ENCODE peak calls at places on chromosomes 12 and 14, in seven cellular contexts. One of them, this sample, is unnamed.
A peak's percentile ranks its signal among the peaks of the same experiment; 100 is the strongest.

GRCh38 chr14:92340938-92341337 is 18.0 kb downstream of the SLC24A4 start:
- DNase-seq in mesenchymal stem cell: no peak
- DNase-seq in IMR-90: no peak
- DNase-seq in H1: no peak
- DNase-seq in neuronal stem cell: no peak
- DNase-seq in H9: no peak
- DNase-seq in trophoblast cell: no peak
- DNase-seq in this sample: no peak

GRCh38 chr14:95998656-95999055 is 40.5 kb upstream of the C14orf132 start:
- DNase-seq in H1: no peak
- DNase-seq in mesenchymal stem cell: peak; percentile 45
- DNase-seq in H9: no peak
- DNase-seq in IMR-90: peak; percentile 53
- DNase-seq in neuronal stem cell: no peak
- DNase-seq in trophoblast cell: peak; percentile 44
- DNase-seq in this sample: peak; percentile 45

GRCh38 chr12:56221233-56221756 is 427 bp downstream of the RNF41 start:
- DNase-seq in IMR-90: peak; percentile 73
- DNase-seq in H9: peak; percentile 64
- DNase-seq in trophoblast cell: peak; percentile 67
- DNase-seq in mesenchymal stem cell: peak; percentile 82
- DNase-seq in H1: peak; percentile 65
- DNase-seq in neuronal stem cell: peak; percentile 65
- DNase-seq in this sample: peak; percentile 87

GRCh38 chr12:807041-807717 is 54.8 kb downstream of the WNK1 start:
- DNase-seq in neuronal stem cell: no peak
- DNase-seq in H1: no peak
- DNase-seq in trophoblast cell: no peak
- DNase-seq in H9: no peak
- DNase-seq in IMR-90: no peak
- DNase-seq in mesenchymal stem cell: peak; percentile 30
- DNase-seq in this sample: no peak

GRCh38 chr14:92922883-92923743 is at the start of gene CHGA:
- DNase-seq in IMR-90: peak; percentile 20
- DNase-seq in H9: peak; percentile 82
- DNase-seq in H1: peak; percentile 94
- DNase-seq in neuronal stem cell: peak; percentile 82
- DNase-seq in trophoblast cell: peak; percentile 56
- DNase-seq in mesenchymal stem cell: peak; percentile 44
- DNase-seq in this sample: peak; percentile 78

GRCh38 chr12:58757422-58757821 is 162.9 kb downstream of the LRIG3 start:
- DNase-seq in H9: no peak
- DNase-seq in neuronal stem cell: no peak
- DNase-seq in H1: no peak
- DNase-seq in trophoblast cell: no peak
- DNase-seq in IMR-90: peak; percentile 98
- DNase-seq in mesenchymal stem cell: peak; percentile 94
- DNase-seq in this sample: no peak

GRCh38 chr14:49206832-49207231 is 379.3 kb downstream of the RPS29 start:
- DNase-seq in mesenchymal stem cell: no peak
- DNase-seq in neuronal stem cell: no peak
- DNase-seq in H1: no peak
- DNase-seq in IMR-90: no peak
- DNase-seq in trophoblast cell: no peak
- DNase-seq in H9: no peak
- DNase-seq in this sample: no peak

GRCh38 chr12:34300376-34301250 is 278.3 kb downstream of the ALG10 start:
- DNase-seq in H9: no peak
- DNase-seq in trophoblast cell: no peak
- DNase-seq in neuronal stem cell: no peak
- DNase-seq in H1: no peak
- DNase-seq in IMR-90: no peak
- DNase-seq in mesenchymal stem cell: no peak
- DNase-seq in this sample: no peak

GRCh38 chr14:58227096-58227819 is 17.4 kb upstream of the PSMA3 start:
- DNase-seq in neuronal stem cell: no peak
- DNase-seq in IMR-90: no peak
- DNase-seq in mesenchymal stem cell: no peak
- DNase-seq in H1: no peak
- DNase-seq in trophoblast cell: no peak
- DNase-seq in H9: no peak
- DNase-seq in this sample: no peak

GRCh38 chr12:89212339-89212771 is 139.9 kb downstream of the DUSP6 start:
- DNase-seq in mesenchymal stem cell: no peak
- DNase-seq in H9: no peak
- DNase-seq in IMR-90: no peak
- DNase-seq in trophoblast cell: no peak
- DNase-seq in neuronal stem cell: no peak
- DNase-seq in H1: no peak
- DNase-seq in this sample: no peak

GRCh38 chr14:103206023-103206481 is 82.8 kb downstream of the TNFAIP2 start:
- DNase-seq in mesenchymal stem cell: no peak
- DNase-seq in neuronal stem cell: no peak
- DNase-seq in H9: no peak
- DNase-seq in H1: no peak
- DNase-seq in IMR-90: no peak
- DNase-seq in trophoblast cell: peak; percentile 44
- DNase-seq in this sample: no peak

GRCh38 chr12:111129149-111129548 is 208.8 kb upstream of the MYL2 start:
- DNase-seq in neuronal stem cell: no peak
- DNase-seq in trophoblast cell: no peak
- DNase-seq in H1: no peak
- DNase-seq in mesenchymal stem cell: no peak
- DNase-seq in IMR-90: no peak
- DNase-seq in H9: no peak
- DNase-seq in this sample: no peak

GRCh38 chr12:12024958-12025682 is 45.6 kb upstream of the BCL2L14 start:
- DNase-seq in mesenchymal stem cell: no peak
- DNase-seq in IMR-90: no peak
- DNase-seq in neuronal stem cell: no peak
- DNase-seq in H1: peak; percentile 20
- DNase-seq in H9: no peak
- DNase-seq in trophoblast cell: no peak
- DNase-seq in this sample: no peak

GRCh38 chr12:77954156-77954555 is 123.5 kb downstream of the NAV3 start:
- DNase-seq in IMR-90: peak; percentile 83
- DNase-seq in trophoblast cell: peak; percentile 8
- DNase-seq in mesenchymal stem cell: peak; percentile 51
- DNase-seq in H9: no peak
- DNase-seq in H1: no peak
- DNase-seq in neuronal stem cell: no peak
- DNase-seq in this sample: no peak

GRCh38 chr14:74459289-74459946 is 33.4 kb upstream of the SYNDIG1L start:
- DNase-seq in mesenchymal stem cell: peak; percentile 76
- DNase-seq in IMR-90: peak; percentile 69
- DNase-seq in neuronal stem cell: peak; percentile 24
- DNase-seq in trophoblast cell: peak; percentile 50
- DNase-seq in H9: peak; percentile 76
- DNase-seq in H1: peak; percentile 84
- DNase-seq in this sample: peak; percentile 69

GRCh38 chr14:19900999-19901398 is 19.4 kb upstream of the OR4K5 start:
- DNase-seq in H9: no peak
- DNase-seq in H1: no peak
- DNase-seq in mesenchymal stem cell: no peak
- DNase-seq in IMR-90: no peak
- DNase-seq in neuronal stem cell: no peak
- DNase-seq in trophoblast cell: no peak
- DNase-seq in this sample: no peak

GRCh38 chr12:67663121-67663520 is 14.6 kb downstream of the DYRK2 start:
- DNase-seq in mesenchymal stem cell: peak; percentile 94
- DNase-seq in trophoblast cell: no peak
- DNase-seq in H9: no peak
- DNase-seq in IMR-90: peak; percentile 97
- DNase-seq in neuronal stem cell: no peak
- DNase-seq in H1: no peak
- DNase-seq in this sample: no peak

GRCh38 chr12:110937104-110937641 is 16.8 kb upstream of the MYL2 start:
- DNase-seq in neuronal stem cell: peak; percentile 62
- DNase-seq in mesenchymal stem cell: peak; percentile 29
- DNase-seq in H9: peak; percentile 97
- DNase-seq in IMR-90: peak; percentile 23
- DNase-seq in H1: peak; percentile 95
- DNase-seq in trophoblast cell: peak; percentile 90
- DNase-seq in this sample: peak; percentile 92

DNA sequence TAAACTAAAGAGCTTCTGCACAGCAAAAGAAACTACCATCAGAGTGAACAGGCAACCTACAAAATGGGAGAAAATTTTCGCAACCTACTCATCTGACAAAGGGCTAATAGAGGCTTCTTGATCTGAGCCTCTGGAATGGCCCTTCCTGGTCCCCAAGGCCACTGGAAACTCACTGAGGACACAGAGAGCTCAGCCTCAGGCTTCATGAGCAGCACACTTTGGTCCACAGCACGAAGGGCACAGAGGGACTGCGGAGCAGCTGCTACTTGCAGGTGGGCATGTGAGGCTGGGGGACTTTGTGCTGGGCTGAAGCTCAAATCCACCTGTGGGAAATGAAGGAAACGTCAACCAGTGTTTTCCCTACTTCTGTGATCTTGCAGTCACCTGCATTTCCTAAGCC is 27.4 kb downstream of the PZP start:
- DNase-seq in IMR-90: no peak
- DNase-seq in mesenchymal stem cell: no peak
- DNase-seq in H9: no peak
- DNase-seq in H1: no peak
- DNase-seq in trophoblast cell: no peak
- DNase-seq in neuronal stem cell: no peak
- DNase-seq in this sample: no peak
- H2BK5ac ChIP-seq in IMR-90: no peak overlapping the region
- H2BK5ac ChIP-seq in mesenchymal stem cell: no peak overlapping the region
- H2BK5ac ChIP-seq in H9: no peak overlapping the region
- H2BK5ac ChIP-seq in H1: no peak overlapping the region
- H2BK5ac ChIP-seq in trophoblast cell: no peak overlapping the region
- H2BK5ac ChIP-seq in neuronal stem cell: no peak overlapping the region
- H2BK5ac ChIP-seq in this sample: no peak overlapping the region

GRCh38 chr12:123010110-123010509 is 29.6 kb downstream of the ARL6IP4 start:
- DNase-seq in IMR-90: no peak
- DNase-seq in neuronal stem cell: no peak
- DNase-seq in H9: no peak
- DNase-seq in trophoblast cell: no peak
- DNase-seq in mesenchymal stem cell: no peak
- DNase-seq in H1: no peak
- DNase-seq in this sample: no peak

GRCh38 chr12:123010681-123011080 is 30.2 kb downstream of the ARL6IP4 start:
- DNase-seq in H1: no peak
- DNase-seq in H9: no peak
- DNase-seq in IMR-90: no peak
- DNase-seq in neuronal stem cell: no peak
- DNase-seq in mesenchymal stem cell: no peak
- DNase-seq in trophoblast cell: no peak
- DNase-seq in this sample: no peak

GRCh38 chr12:123006977-123007376 is 26.5 kb downstream of the ARL6IP4 start:
- DNase-seq in H9: no peak
- DNase-seq in mesenchymal stem cell: no peak
- DNase-seq in IMR-90: peak; percentile 51
- DNase-seq in neuronal stem cell: no peak
- DNase-seq in H1: no peak
- DNase-seq in trophoblast cell: no peak
- DNase-seq in this sample: no peak

GRCh38 chr12:123013185-123014095 is 33.0 kb downstream of the ARL6IP4 start:
- DNase-seq in trophoblast cell: peak; percentile 74
- DNase-seq in neuronal stem cell: no peak
- DNase-seq in mesenchymal stem cell: no peak
- DNase-seq in H9: no peak
- DNase-seq in IMR-90: no peak
- DNase-seq in H1: no peak
- DNase-seq in this sample: no peak

DNA sequence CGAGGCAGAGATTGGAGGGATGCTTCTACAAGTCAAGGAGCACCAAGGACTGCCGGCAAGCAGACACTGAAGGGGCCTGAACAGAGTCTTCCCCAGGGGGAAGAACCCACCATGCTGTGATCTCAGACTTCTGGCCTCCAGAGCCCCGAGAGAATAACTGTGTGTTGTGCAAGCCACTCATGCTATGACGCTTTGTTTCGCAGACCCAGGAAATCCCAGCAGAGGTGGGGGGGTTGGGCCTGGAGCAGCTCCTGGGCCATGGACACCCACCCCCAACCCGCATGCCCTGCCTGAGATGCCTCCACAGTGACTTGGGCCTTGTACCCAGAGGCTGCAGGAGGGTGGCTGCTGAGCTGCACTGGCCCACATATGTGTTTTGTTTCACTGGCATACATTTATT is 31.2 kb downstream of the ARL6IP4 start:
- DNase-seq in mesenchymal stem cell: peak; percentile 29
- DNase-seq in H1: no peak
- DNase-seq in IMR-90: no peak
- DNase-seq in H9: no peak
- DNase-seq in neuronal stem cell: no peak
- DNase-seq in trophoblast cell: peak; percentile 54
- DNase-seq in this sample: no peak
- H2BK5ac ChIP-seq in mesenchymal stem cell: no peak overlapping the region
- H2BK5ac ChIP-seq in H1: no peak overlapping the region
- H2BK5ac ChIP-seq in IMR-90: no peak overlapping the region
- H2BK5ac ChIP-seq in H9: no peak overlapping the region
- H2BK5ac ChIP-seq in neuronal stem cell: no peak overlapping the region
- H2BK5ac ChIP-seq in trophoblast cell: no peak overlapping the region
- H2BK5ac ChIP-seq in this sample: no peak overlapping the region

GRCh38 chr12:99259040-99259934 is 388.3 kb upstream of the GARIN6 start:
- DNase-seq in H9: no peak
- DNase-seq in neuronal stem cell: no peak
- DNase-seq in trophoblast cell: peak; percentile 56
- DNase-seq in H1: no peak
- DNase-seq in mesenchymal stem cell: peak; percentile 12
- DNase-seq in IMR-90: no peak
- DNase-seq in this sample: peak; percentile 39
- H2BK5ac ChIP-seq in H9: no peak overlapping the region
- H2BK5ac ChIP-seq in neuronal stem cell: no peak overlapping the region
- H2BK5ac ChIP-seq in trophoblast cell: no peak overlapping the region
- H2BK5ac ChIP-seq in H1: no peak overlapping the region
- H2BK5ac ChIP-seq in mesenchymal stem cell: no peak overlapping the region
- H2BK5ac ChIP-seq in IMR-90: no peak overlapping the region
- H2BK5ac ChIP-seq in this sample: no peak overlapping the region

DNA sequence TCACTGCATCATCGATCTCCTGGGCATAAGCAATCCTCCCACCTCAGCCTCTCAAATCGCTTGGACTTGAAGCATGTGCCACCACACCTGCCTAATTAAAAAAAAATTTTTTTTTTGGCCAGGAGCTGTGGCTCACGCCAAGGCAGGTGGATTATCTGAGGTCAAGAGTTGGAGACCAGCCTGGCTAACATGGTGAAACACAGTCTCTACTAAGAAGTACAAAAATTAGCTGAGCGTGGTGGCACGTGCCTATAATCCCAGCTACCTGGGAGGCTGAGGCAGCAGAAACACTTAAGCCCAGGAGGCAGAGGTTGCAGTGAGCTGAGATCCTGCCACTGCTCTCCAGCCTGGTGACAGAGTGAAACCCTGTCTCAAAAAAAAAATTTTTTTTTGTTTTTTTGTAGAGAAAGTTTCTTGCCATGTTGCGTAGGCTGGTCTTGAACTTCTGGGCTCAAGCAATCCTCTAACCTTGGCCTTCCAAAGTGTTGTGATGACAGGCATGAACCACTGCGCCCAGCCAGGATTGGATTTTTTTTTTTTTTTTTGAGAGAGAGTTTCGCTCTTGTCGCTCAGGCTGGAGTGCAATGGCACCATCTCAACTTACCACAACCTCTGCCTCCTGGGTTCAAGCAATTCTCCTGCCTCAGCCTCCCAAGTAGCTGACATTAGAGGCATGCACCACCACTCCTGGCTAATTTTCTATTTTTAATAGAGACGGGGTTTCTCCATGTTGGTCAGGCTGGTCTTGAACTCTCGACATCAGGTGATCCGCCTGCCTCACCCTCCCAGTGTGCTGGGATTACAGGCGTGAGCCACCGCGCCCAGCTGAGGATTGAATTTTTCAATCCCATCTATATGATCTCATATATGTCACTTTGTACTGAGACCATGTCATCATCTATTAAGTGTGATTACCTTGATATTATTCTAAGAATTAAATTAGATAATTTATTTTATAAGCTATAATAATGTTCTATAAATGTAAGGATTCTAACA is 12.4 kb downstream of the SLC2A3 start:
- DNase-seq in trophoblast cell: no peak
- DNase-seq in IMR-90: no peak
- DNase-seq in mesenchymal stem cell: no peak
- DNase-seq in H1: no peak
- DNase-seq in neuronal stem cell: no peak
- DNase-seq in H9: no peak
- DNase-seq in this sample: no peak
- H2BK5ac ChIP-seq in trophoblast cell: no peak overlapping the region
- H2BK5ac ChIP-seq in IMR-90: no peak overlapping the region
- H2BK5ac ChIP-seq in mesenchymal stem cell: no peak overlapping the region
- H2BK5ac ChIP-seq in H1: peak overlapping the region; percentile 35
- H2BK5ac ChIP-seq in neuronal stem cell: no peak overlapping the region
- H2BK5ac ChIP-seq in H9: no peak overlapping the region
- H2BK5ac ChIP-seq in this sample: no peak overlapping the region

This sample was measured in mesendoderm.